ENCODE peak calls at places on chromosomes 3 and 15, in eight cellular contexts. B is heart right ventricle; T is stomach; F is CD4-positive, CD25-positive, alpha-beta regulatory T cell; O is ascending aorta; N is effector memory CD4-positive, alpha-beta T cell; W is thyroid gland; U is BJ. Q is an unnamed sample.

GRCh38 chr3:185724761-185725160 is 100.1 kb downstream of the IGF2BP2 start:
- DNase-seq in O (no peak), U (no peak), B (no peak), F (no peak), T (no peak), W (no peak), N (no peak), Q (no peak)

GRCh38 chr3:52831500-52832301 is 1.2 kb upstream of the ITIH4 start:
- DNase-seq in F (no peak), B (peak; percentile 41), N (no peak), W (peak; percentile 29), U (peak; percentile 23), O (peak; percentile 92), T (peak; percentile 31), Q (peak; percentile 18)

GRCh38 chr15:44147636-44148035 is 47.4 kb downstream of the FRMD5 start:
- DNase-seq in F (no peak), O (no peak), B (no peak), U (no peak), W (no peak), N (no peak), T (no peak), Q (no peak)

GRCh38 chr3:57597973-57598351 is 818 bp upstream of the ARF4 start:
- DNase-seq in U (no peak), O (no peak), N (no peak), F (no peak), T (peak; percentile 28), W (no peak), B (no peak), Q (no peak)

GRCh38 chr3:162437480-162437879 is 940.9 kb downstream of the OTOL1 start:
- DNase-seq in U (no peak), N (no peak), W (no peak), T (no peak), F (no peak), B (no peak), O (no peak), Q (no peak)

GRCh38 chr3:187750513-187751123 is 5.3 kb upstream of the BCL6 start:
- DNase-seq in U (no peak), T (peak; percentile 40), B (no peak), N (no peak), F (peak; percentile 22), O (no peak), W (peak; percentile 74), Q (no peak)

GRCh38 chr3:151228291-151229125 is 25.5 kb upstream of the GPR171 start:
- DNase-seq in B (no peak), O (no peak), N (no peak), W (peak; percentile 39), T (peak; percentile 28), F (peak; percentile 24), U (no peak), Q (no peak)

GRCh38 chr3:12335421-12335820 is 46.6 kb downstream of the PPARG start:
- DNase-seq in N (no peak), W (no peak), T (no peak), O (no peak), B (no peak), U (no peak), F (no peak), Q (no peak)

DNA sequence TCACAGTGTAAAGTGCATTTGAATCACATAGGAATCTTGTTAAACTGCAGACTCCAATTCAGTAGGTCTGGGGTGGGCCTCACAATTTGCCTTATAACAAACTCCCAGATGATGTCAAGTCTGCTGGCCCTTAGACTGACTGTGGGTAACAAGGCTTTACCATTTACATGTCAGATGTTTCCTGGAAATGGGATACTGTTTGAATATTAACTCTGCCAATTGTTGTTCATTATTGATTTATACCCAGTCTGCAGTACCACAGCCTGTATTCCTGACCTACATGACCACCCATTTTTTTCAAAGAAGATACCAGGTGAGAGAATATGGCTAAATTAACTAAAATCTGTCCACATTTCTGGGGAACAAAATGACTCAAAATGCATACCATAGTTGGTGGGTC is 37.2 kb downstream of the CMSS1 start:
- DNase-seq in O (no peak), T (no peak), N (no peak), U (no peak), F (no peak), W (no peak), B (no peak), Q (no peak)
- H3K36me3 ChIP-seq in O (peaks cover 93% of the 10 kb centered on the region), T (peaks cover 16% of the 10 kb centered on the region), N (no peaks in the 10 kb centered on the region), U (peaks cover 7% of the 10 kb centered on the region), F (no peaks in the 10 kb centered on the region), W (no peaks in the 10 kb centered on the region), B (peaks cover 93% of the 10 kb centered on the region), Q (no peaks in the 10 kb centered on the region)

DNA sequence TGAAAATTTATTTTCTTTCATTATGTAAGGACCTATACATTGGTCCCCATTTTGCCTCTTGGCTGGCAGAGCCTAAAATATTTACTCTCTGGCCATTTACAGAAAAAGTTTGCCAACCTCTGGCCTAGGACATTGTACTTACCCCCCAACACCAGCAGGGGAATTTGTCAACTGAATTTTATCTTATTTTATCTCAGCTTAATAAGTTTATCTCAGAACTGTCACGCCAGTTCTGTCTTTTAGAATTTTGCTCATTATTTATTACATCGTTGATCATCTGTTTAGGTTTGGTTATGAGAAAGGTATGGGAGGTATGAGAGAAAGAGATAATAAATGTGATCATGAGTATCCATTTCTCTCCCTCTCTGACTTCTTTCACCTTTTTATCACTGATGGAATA is 38.3 kb downstream of the CHD2 start:
- DNase-seq in F (no peak), U (no peak), T (no peak), N (no peak), W (no peak), O (no peak), B (no peak), Q (no peak)
- H3K36me3 ChIP-seq in F (peaks cover 93% of the 10 kb centered on the region), U (peaks cover 25% of the 10 kb centered on the region), T (peaks cover 97% of the 10 kb centered on the region), N (peaks cover 93% of the 10 kb centered on the region), W (peaks cover 72% of the 10 kb centered on the region), O (peaks cover 87% of the 10 kb centered on the region), B (peaks cover 100% of the 10 kb centered on the region), Q (peaks cover 9% of the 10 kb centered on the region)

GRCh38 chr15:22877607-22878006 is 39.1 kb downstream of the NIPA2 start:
- DNase-seq in N (no peak), O (no peak), W (no peak), F (no peak), B (no peak), U (no peak), T (no peak), Q (no peak)

GRCh38 chr15:22874256-22874655 is 35.8 kb downstream of the NIPA2 start:
- DNase-seq in O (no peak), T (no peak), B (no peak), N (no peak), W (no peak), F (no peak), U (no peak), Q (no peak)

GRCh38 chr15:22878103-22878502 is 39.6 kb downstream of the NIPA2 start:
- DNase-seq in W (no peak), O (no peak), N (no peak), U (no peak), B (no peak), F (no peak), T (no peak), Q (no peak)

GRCh38 chr15:22880068-22880980 is 41.9 kb downstream of the NIPA2 start:
- DNase-seq in O (no peak), B (no peak), W (no peak), F (no peak), T (no peak), N (no peak), U (no peak), Q (no peak)

DNA sequence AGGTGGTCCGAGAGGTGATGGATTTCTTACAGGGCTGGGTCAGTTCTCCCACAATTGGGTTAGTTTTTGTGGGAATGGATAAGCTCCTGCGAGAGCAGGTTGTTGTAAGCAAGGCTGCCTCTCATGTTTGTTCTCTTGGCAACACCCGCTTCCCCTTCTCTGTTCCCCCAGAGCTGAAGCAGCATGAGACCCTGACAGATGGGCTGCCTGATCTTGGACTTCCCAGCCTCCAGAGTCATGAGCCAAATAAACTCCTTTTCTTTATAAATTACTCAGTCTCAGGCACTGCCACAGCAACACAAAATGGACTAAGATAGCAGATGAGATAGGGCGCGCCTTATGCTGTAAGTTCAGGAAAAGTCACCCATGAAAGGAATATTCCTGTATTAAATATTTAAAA is 38.7 kb downstream of the NIPA2 start:
- DNase-seq in B (no peak), F (no peak), N (no peak), W (no peak), T (no peak), O (no peak), U (no peak), Q (no peak)
- H3K36me3 ChIP-seq in B (peaks cover 98% of the 10 kb centered on the region), F (no peaks in the 10 kb centered on the region), N (peaks cover 3% of the 10 kb centered on the region), W (peaks cover 55% of the 10 kb centered on the region), T (peaks cover 99% of the 10 kb centered on the region), O (peaks cover 95% of the 10 kb centered on the region), U (peaks cover 37% of the 10 kb centered on the region), Q (no peaks in the 10 kb centered on the region)

GRCh38 chr3:10281951-10282350 is 10.8 kb downstream of the GHRL start:
- DNase-seq in B (no peak), N (no peak), O (no peak), W (no peak), F (no peak), T (no peak), U (no peak), Q (no peak)
- H3K36me3 ChIP-seq in B (peaks cover 67% of the 10 kb centered on the region), N (peaks cover 61% of the 10 kb centered on the region), O (peaks cover 79% of the 10 kb centered on the region), W (peaks cover 24% of the 10 kb centered on the region), F (peaks cover 58% of the 10 kb centered on the region), T (peaks cover 80% of the 10 kb centered on the region), U (peaks cover 24% of the 10 kb centered on the region), Q (no peaks in the 10 kb centered on the region)

GRCh38 chr3:120399372-120399771 is 50.2 kb upstream of the LRRC58 start:
- DNase-seq in W (no peak), O (no peak), N (no peak), B (no peak), U (no peak), F (no peak), T (no peak), Q (no peak)
- H3K36me3 ChIP-seq in W (peaks cover 92% of the 10 kb centered on the region), O (peaks cover 94% of the 10 kb centered on the region), N (no peaks in the 10 kb centered on the region), B (peaks cover 100% of the 10 kb centered on the region), U (peaks cover 57% of the 10 kb centered on the region), F (no peaks in the 10 kb centered on the region), T (peaks cover 96% of the 10 kb centered on the region), Q (peaks cover 70% of the 10 kb centered on the region)

GRCh38 chr3:140956058-140956835 is 14.6 kb downstream of the SLC25A36 start:
- DNase-seq in N (no peak), W (no peak), F (no peak), B (no peak), U (no peak), T (no peak), O (no peak), Q (no peak)
- H3K36me3 ChIP-seq in N (peaks cover 14% of the 10 kb centered on the region), W (no peaks in the 10 kb centered on the region), F (peaks cover 14% of the 10 kb centered on the region), B (peaks cover 40% of the 10 kb centered on the region), U (peaks cover 2% of the 10 kb centered on the region), T (peaks cover 17% of the 10 kb centered on the region), O (peaks cover 23% of the 10 kb centered on the region), Q (no peaks in the 10 kb centered on the region)

GRCh38 chr15:65595960-65596359 is 15.0 kb downstream of the INTS14 start:
- DNase-seq in U (no peak), W (no peak), T (no peak), B (no peak), O (no peak), N (no peak), F (peak; percentile 24), Q (no peak)
- H3K36me3 ChIP-seq in U (peaks cover 12% of the 10 kb centered on the region), W (peaks cover 56% of the 10 kb centered on the region), T (peaks cover 94% of the 10 kb centered on the region), B (peaks cover 98% of the 10 kb centered on the region), O (peaks cover 85% of the 10 kb centered on the region), N (peaks cover 74% of the 10 kb centered on the region), F (peaks cover 76% of the 10 kb centered on the region), Q (no peaks in the 10 kb centered on the region)

Q was measured in Peyer's patch.